ENCODE peak calls at places on chromosome 21, in ten cellular contexts. O is Daoy; V is endothelial cell; Z is breast epithelium; B is tibial nerve; E is T-helper 9 cell; G is LoVo; H is tibial artery; D is NCI-H446; J is activated CD4-positive, CD25-positive, alpha-beta regulatory T cell treated with anti-CD3 and anti-CD28 coated beads, Interleukin-2, amount 50 U/mL, for 72 hours. F is an unnamed sample.

GRCh38 chr21:31514598-31514997 is 144.9 kb upstream of the SOD1 start:
- DNase-seq in O (peak; percentile 21), V (peak; percentile 21), Z (no peak), B (peak; percentile 35), E (no peak), G (no peak), H (no peak), D (peak; percentile 47), J (no peak), F (no peak)

GRCh38 chr21:32956257-32956656 is 69.5 kb upstream of the OLIG2 start:
- DNase-seq in O (no peak), V (no peak), Z (no peak), B (no peak), E (no peak), G (no peak), H (no peak), D (no peak), J (no peak), F (no peak)

GRCh38 chr21:40967771-40968170 is 120.8 kb upstream of the DSCAM start:
- DNase-seq in O (no peak), V (no peak), Z (no peak), B (no peak), E (no peak), G (no peak), H (no peak), D (no peak), J (no peak), F (no peak)

GRCh38 chr21:38067086-38067739 is 151.0 kb upstream of the KCNJ6 start:
- DNase-seq in O (no peak), V (no peak), Z (no peak), B (no peak), E (no peak), G (no peak), H (no peak), D (no peak), J (no peak), F (peak; percentile 62)

GRCh38 chr21:46005081-46005480 is 23.5 kb downstream of the COL6A1 start:
- DNase-seq in O (peak; percentile 6), V (no peak), Z (no peak), B (no peak), E (no peak), G (no peak), H (no peak), D (no peak), J (no peak), F (no peak)

GRCh38 chr21:17590443-17590842 is 22.3 kb downstream of the BTG3 start:
- DNase-seq in O (no peak), V (no peak), Z (no peak), B (no peak), E (no peak), G (no peak), H (no peak), D (no peak), J (no peak), F (peak; percentile 43)

GRCh38 chr21:14752006-14752909 is 206.1 kb upstream of the SAMSN1 start:
- DNase-seq in O (no peak), V (no peak), Z (no peak), B (no peak), E (no peak), G (no peak), H (no peak), D (no peak), J (no peak), F (no peak)

GRCh38 chr21:34886554-34887385 is 162.3 kb downstream of the RUNX1 start:
- DNase-seq in O (peak; percentile 51), V (peak; percentile 32), Z (no peak), B (no peak), E (no peak), G (no peak), H (peak; percentile 40), D (no peak), J (peak; percentile 58), F (peak; percentile 34)

GRCh38 chr21:27569831-27570230 is 602.9 kb upstream of the ADAMTS5 start:
- DNase-seq in O (no peak), V (no peak), Z (no peak), B (no peak), E (no peak), G (no peak), H (no peak), D (no peak), J (no peak), F (no peak)

GRCh38 chr21:19322360-19322759 is 918.8 kb upstream of the TMPRSS15 start:
- DNase-seq in O (no peak), V (no peak), Z (no peak), B (no peak), E (no peak), G (no peak), H (no peak), D (peak; percentile 23), J (no peak), F (peak; percentile 20)

GRCh38 chr21:25664462-25665070 is 25.5 kb downstream of the JAM2 start:
- DNase-seq in O (no peak), V (no peak), Z (no peak), B (no peak), E (no peak), G (no peak), H (no peak), D (no peak), J (no peak), F (no peak)

GRCh38 chr21:36188081-36188681 is 31.6 kb downstream of the DOP1B start:
- DNase-seq in O (no peak), V (no peak), Z (peak; percentile 63), B (no peak), E (no peak), G (peak; percentile 58), H (no peak), D (no peak), J (no peak), F (no peak)

GRCh38 chr21:18677632-18678031 is 274.0 kb upstream of the TMPRSS15 start:
- DNase-seq in O (no peak), V (no peak), Z (no peak), B (no peak), E (no peak), G (no peak), H (no peak), D (no peak), J (no peak), F (no peak)

GRCh38 chr21:35005825-35006224 is 43.3 kb downstream of the RUNX1 start:
- DNase-seq in O (no peak), V (no peak), Z (no peak), B (no peak), E (no peak), G (no peak), H (no peak), D (no peak), J (no peak), F (no peak)

GRCh38 chr21:20997633-20998455 is at the start of gene NCAM2:
- DNase-seq in O (peak; percentile 73), V (peak; percentile 79), Z (peak; percentile 62), B (peak; percentile 39), E (peak; percentile 44), G (no peak), H (peak; percentile 45), D (peak; percentile 82), J (no peak), F (no peak)

GRCh38 chr21:44512496-44513388 is 27.3 kb downstream of the KRTAP10-1 start:
- DNase-seq in O (no peak), V (no peak), Z (no peak), B (no peak), E (no peak), G (no peak), H (no peak), D (no peak), J (no peak), F (no peak)

GRCh38 chr21:36120304-36120902 is 14.5 kb upstream of the CBR3 start:
- DNase-seq in O (no peak), V (no peak), Z (no peak), B (no peak), E (no peak), G (no peak), H (no peak), D (no peak), J (no peak), F (no peak)

GRCh38 chr21:33939224-33939623 is 23.6 kb upstream of the ATP5PO start:
- DNase-seq in O (no peak), V (no peak), Z (no peak), B (no peak), E (no peak), G (no peak), H (no peak), D (no peak), J (no peak), F (no peak)

GRCh38 chr21:19855522-19855921 is 1142.7 kb upstream of the NCAM2 start:
- DNase-seq in O (no peak), V (no peak), Z (no peak), B (no peak), E (no peak), G (no peak), H (no peak), D (no peak), J (no peak), F (no peak)

GRCh38 chr21:31262728-31263127 is 81.3 kb downstream of the TIAM1 start:
- DNase-seq in O (no peak), V (no peak), Z (no peak), B (no peak), E (no peak), G (no peak), H (no peak), D (no peak), J (no peak), F (no peak)

F was measured in MCF 10A.